ENCODE peak calls at places on chromosomes 7 and 10, in ten cellular contexts. K is type B pancreatic cell; I is OCI-LY7; F is activated T-helper 2 cell treated with anti-CD3 and anti-CD28 coated beads, Interferon-gamma antibody, Interleukin-2, Interleukin-4, amounts not matched to agents 10 μg/mL and 5 μg/mL and 100 μg/mL, durations not matched to agents 14 hours and 24 hours and 36 hours; J is activated CD4-positive, alpha-beta T cell treated with anti-CD3 and anti-CD28 coated beads, Interleukin-2, amount 10 ng/mL, durations not matched to agents 24 days and 14 days; N is non-pigmented ciliary epithelial cell; Z is SK-N-SH; A is B cell; T is stimulated activated CD4-positive, alpha-beta T cell treated with anti-CD3 and anti-CD28 coated beads, Interleukin-4, amount 100 ng/mL, for 1 hour; S is aorta. Q is an unnamed sample.

GRCh38 chr7:23533160-23533559 is 1.4 kb upstream of the TRA2A start:
- DNase-seq in S (no peak), F (no peak), I (no peak), N (no peak), T (no peak), A (no peak), J (no peak), Z (no peak), K (no peak), Q (no peak)

GRCh38 chr7:55534262-55534915 is 37.9 kb downstream of the VOPP1 start:
- DNase-seq in A (peak; percentile 89), N (peak; percentile 20), Z (no peak), S (no peak), T (peak; percentile 61), K (no peak), J (peak; percentile 93), F (peak; percentile 75), I (peak; percentile 96), Q (peak; percentile 83)

GRCh38 chr7:83594076-83594475 is 54.9 kb downstream of the SEMA3E start:
- DNase-seq in N (no peak), A (no peak), F (no peak), K (no peak), T (no peak), J (no peak), Z (no peak), I (no peak), S (no peak), Q (no peak)

GRCh38 chr7:156944876-156945275 is 4.6 kb upstream of the NOM1 start:
- DNase-seq in S (no peak), J (no peak), I (no peak), Z (no peak), N (no peak), F (no peak), T (no peak), K (no peak), A (no peak), Q (no peak)

GRCh38 chr10:44813201-44813600 is 97.9 kb upstream of the TMEM72 start:
- DNase-seq in S (no peak), K (no peak), A (no peak), J (no peak), I (no peak), N (no peak), Z (no peak), T (no peak), F (no peak), Q (no peak)

GRCh38 chr10:24814568-24815313 is 91.1 kb upstream of the ARHGAP21 start:
- DNase-seq in T (no peak), N (no peak), S (no peak), K (no peak), I (no peak), A (no peak), J (no peak), F (no peak), Z (no peak), Q (no peak)

GRCh38 chr7:157375410-157375809 is 38.6 kb downstream of the DNAJB6 start:
- DNase-seq in A (no peak), N (no peak), I (no peak), F (no peak), J (no peak), K (no peak), Z (no peak), T (no peak), S (no peak), Q (no peak)

GRCh38 chr10:78726171-78726570 is 342.6 kb upstream of the ZMIZ1 start:
- DNase-seq in N (no peak), J (no peak), I (no peak), T (no peak), A (no peak), K (no peak), S (no peak), F (no peak), Z (no peak), Q (no peak)

GRCh38 chr7:29077181-29077580 is 69.2 kb downstream of the CPVL start:
- DNase-seq in N (no peak), K (no peak), T (no peak), I (no peak), J (no peak), Z (no peak), A (no peak), S (no peak), F (no peak), Q (no peak)

GRCh38 chr7:131502810-131503545 is 53.5 kb downstream of the PODXL start:
- DNase-seq in J (peak; percentile 51), A (no peak), I (no peak), Z (peak; percentile 75), F (no peak), K (no peak), N (no peak), S (peak; percentile 73), T (no peak), Q (no peak)

GRCh38 chr10:80260295-80261243 is 28.9 kb downstream of the MAT1A start:
- DNase-seq in Z (peak; percentile 74), N (no peak), J (peak; percentile 85), F (no peak), A (peak; percentile 52), I (peak; percentile 27), T (no peak), K (no peak), S (no peak), Q (peak; percentile 36)

GRCh38 chr7:73921623-73922528 is 60.9 kb downstream of the TMEM270 start:
- DNase-seq in N (no peak), I (no peak), J (no peak), F (no peak), Z (peak; percentile 16), K (peak; percentile 62), S (no peak), A (no peak), T (no peak), Q (no peak)

GRCh38 chr10:6047847-6048246 is 14.3 kb downstream of the IL2RA start:
- DNase-seq in T (no peak), Z (no peak), N (no peak), A (no peak), K (no peak), S (no peak), F (no peak), J (peak; percentile 57), I (no peak), Q (no peak)

GRCh38 chr10:129466703-129467345 is at the start of gene MGMT:
- DNase-seq in N (peak; percentile 13), J (peak; percentile 98), K (peak; percentile 97), A (peak; percentile 96), I (peak; percentile 87), T (peak; percentile 99), S (peak; percentile 99), F (peak; percentile 93), Z (peak; percentile 99), Q (peak; percentile 98)

GRCh38 chr10:124717911-124718734 is 26.1 kb downstream of the FAM53B start:
- DNase-seq in I (no peak), A (peak; percentile 78), T (peak; percentile 72), S (peak; percentile 32), N (no peak), K (no peak), Z (no peak), F (peak; percentile 64), J (peak; percentile 86), Q (peak; percentile 64)

GRCh38 chr10:73989594-73990142 is 8.2 kb upstream of the VCL start:
- DNase-seq in N (no peak), J (no peak), S (no peak), T (no peak), K (no peak), I (no peak), F (no peak), A (no peak), Z (no peak), Q (no peak)

GRCh38 chr7:85602196-85602595 is 415.3 kb upstream of the SEMA3D start:
- DNase-seq in T (no peak), A (no peak), N (no peak), Z (no peak), J (no peak), K (no peak), F (no peak), S (no peak), I (no peak), Q (no peak)

GRCh38 chr10:2885956-2886296 is 181.4 kb upstream of the PFKP start:
- DNase-seq in I (no peak), Z (no peak), N (no peak), S (no peak), F (no peak), A (no peak), J (no peak), T (no peak), K (no peak), Q (no peak)

GRCh38 chr10:124070666-124071065 is 22.7 kb downstream of the CHST15 start:
- DNase-seq in K (no peak), S (no peak), T (no peak), I (no peak), N (no peak), J (no peak), Z (no peak), F (no peak), A (no peak), Q (no peak)

GRCh38 chr10:70354100-70354499 is 28.3 kb downstream of the LRRC20 start:
- DNase-seq in F (no peak), J (no peak), N (no peak), K (no peak), S (no peak), T (no peak), Z (no peak), I (no peak), A (no peak), Q (no peak)

Q was measured in germinal center.